ENCODE peak calls at places on chromosomes 11 and 22, in seven cellular contexts. G is SK-N-SH, H is NCI-H1092 treated with DMSO at 0.1 percent for 48 hours, S is mesothelial cell of epicardium, A is activated T-cell treated with anti-CD3 and anti-CD28 coated beads for 1 hour, Q is NCI-H748 treated with DMSO at 0.1 percent for 48 hours, Y is iPS-NIHi11. O is an unnamed sample.

GRCh38 chr22:44801476-44801875 is 49.1 kb downstream of the ARHGAP8 start:
- DNase-seq in H (no peak), S (no peak), A (no peak), G (peak), Y (no peak), Q (no peak), O (no peak)

GRCh38 chr11:78961186-78961782 is 386.6 kb upstream of the NARS2 start:
- DNase-seq in A (no peak), S (no peak), H (peak), Y (peak), Q (no peak), G (peak), O (peak)

GRCh38 chr11:112213753-112214152 is 12.5 kb upstream of the PTS start:
- DNase-seq in S (no peak), G (no peak), A (no peak), Y (no peak), Q (no peak), H (no peak), O (no peak)

GRCh38 chr11:2108675-2109481 is 30.3 kb downstream of the IGF2 start:
- DNase-seq in S (no peak), H (no peak), Q (no peak), A (no peak), G (no peak), Y (no peak), O (no peak)

GRCh38 chr11:83157755-83158473 is 983 bp downstream of the PCF11 start:
- DNase-seq in Y (peak), S (peak), H (peak), G (peak), Q (no peak), A (peak), O (peak)

GRCh38 chr11:3942160-3942955 is 86.9 kb downstream of the STIM1 start:
- DNase-seq in A (no peak), G (no peak), Y (no peak), Q (no peak), S (no peak), H (no peak), O (no peak)

GRCh38 chr11:28448186-28448585 is 340.0 kb downstream of the METTL15 start:
- DNase-seq in Q (no peak), S (no peak), Y (no peak), G (no peak), A (no peak), H (no peak), O (no peak)

GRCh38 chr11:56883590-56883989 is 105.1 kb upstream of the OR5AK2 start:
- DNase-seq in Q (no peak), S (no peak), G (no peak), H (no peak), Y (no peak), A (no peak), O (no peak)

GRCh38 chr11:117816151-117816741 is 8.3 kb downstream of the FXYD2 start:
- DNase-seq in S (peak), Y (peak), Q (no peak), A (no peak), G (peak), H (no peak), O (no peak)

GRCh38 chr11:8100151-8100550 is 19.1 kb downstream of the TUB start:
- DNase-seq in H (no peak), A (no peak), S (no peak), Y (no peak), Q (no peak), G (no peak), O (no peak)

GRCh38 chr22:17441326-17441725 is 72.1 kb downstream of the CECR2 start:
- DNase-seq in Q (no peak), A (no peak), H (no peak), S (no peak), G (no peak), Y (no peak), O (no peak)

GRCh38 chr11:33907419-33907818 is 15.5 kb upstream of the LMO2 start:
- DNase-seq in G (no peak), Y (no peak), A (no peak), H (no peak), Q (no peak), S (no peak), O (no peak)

GRCh38 chr11:65547446-65548125 is 10.6 kb downstream of the LTBP3 start:
- DNase-seq in A (no peak), G (no peak), S (no peak), Q (no peak), H (no peak), Y (no peak), O (no peak)

GRCh38 chr22:42317691-42318547 is 47.5 kb upstream of the TCF20 start:
- DNase-seq in H (peak), A (no peak), G (peak), S (no peak), Y (peak), Q (peak), O (peak)

GRCh38 chr22:28015056-28015445 is 96.0 kb upstream of the PITPNB start:
- DNase-seq in H (no peak), G (no peak), A (no peak), Y (no peak), Q (no peak), S (no peak), O (no peak)

GRCh38 chr11:22702022-22702421 is 35.6 kb downstream of the GAS2 start:
- DNase-seq in G (no peak), S (no peak), Q (no peak), H (no peak), A (no peak), Y (no peak), O (no peak)

GRCh38 chr11:69234740-69235710 is 58.9 kb upstream of the MYEOV start:
- DNase-seq in H (no peak), S (peak), Y (no peak), Q (no peak), A (no peak), G (no peak), O (no peak)

O was measured in COR-L47.